ENCODE peak calls at places on chromosomes 2 and 18, in ten cellular contexts. One of them, this sample, is unnamed.

GRCh38 chr18:5874336-5874735 is 21.0 kb downstream of the TMEM200C start:
- DNase-seq in AG10803: no peak
- DNase-seq in activated naive CD4-positive, alpha-beta T cell treated with anti-CD3 and anti-CD28 coated beads, Interleukin-2, amount 50 U/mL, for 16 hours: no peak
- DNase-seq in OCI-M1: no peak
- DNase-seq in AG09309: no peak
- DNase-seq in GM12865: no peak
- DNase-seq in stimulated activated naive CD8-positive, alpha-beta T cell treated with anti-CD3 and anti-CD28 coated beads, Interleukin-15, amount 100 ng/mL, for 72 hours: no peak
- DNase-seq in GM18507: no peak
- DNase-seq in mucosa of gallbladder: no peak
- DNase-seq in mesothelial cell of epicardium: no peak
- DNase-seq in this sample: no peak

GRCh38 chr2:188577231-188577630 is 285.6 kb downstream of the GULP1 start:
- DNase-seq in AG10803: peak
- DNase-seq in activated naive CD4-positive, alpha-beta T cell treated with anti-CD3 and anti-CD28 coated beads, Interleukin-2, amount 50 U/mL, for 16 hours: no peak
- DNase-seq in OCI-M1: no peak
- DNase-seq in AG09309: no peak
- DNase-seq in GM12865: no peak
- DNase-seq in stimulated activated naive CD8-positive, alpha-beta T cell treated with anti-CD3 and anti-CD28 coated beads, Interleukin-15, amount 100 ng/mL, for 72 hours: no peak
- DNase-seq in GM18507: no peak
- DNase-seq in mucosa of gallbladder: no peak
- DNase-seq in mesothelial cell of epicardium: no peak
- DNase-seq in this sample: no peak

GRCh38 chr2:38665854-38666577 is at the start of gene GALM:
- DNase-seq in AG10803: peak
- DNase-seq in activated naive CD4-positive, alpha-beta T cell treated with anti-CD3 and anti-CD28 coated beads, Interleukin-2, amount 50 U/mL, for 16 hours: peak
- DNase-seq in OCI-M1: peak
- DNase-seq in AG09309: peak
- DNase-seq in GM12865: peak
- DNase-seq in stimulated activated naive CD8-positive, alpha-beta T cell treated with anti-CD3 and anti-CD28 coated beads, Interleukin-15, amount 100 ng/mL, for 72 hours: peak
- DNase-seq in GM18507: peak
- DNase-seq in mucosa of gallbladder: peak
- DNase-seq in mesothelial cell of epicardium: peak
- DNase-seq in this sample: no peak

GRCh38 chr2:68745006-68745405 is 10.4 kb downstream of the ARHGAP25 start:
- DNase-seq in AG10803: no peak
- DNase-seq in activated naive CD4-positive, alpha-beta T cell treated with anti-CD3 and anti-CD28 coated beads, Interleukin-2, amount 50 U/mL, for 16 hours: peak
- DNase-seq in OCI-M1: no peak
- DNase-seq in AG09309: no peak
- DNase-seq in GM12865: peak
- DNase-seq in stimulated activated naive CD8-positive, alpha-beta T cell treated with anti-CD3 and anti-CD28 coated beads, Interleukin-15, amount 100 ng/mL, for 72 hours: peak
- DNase-seq in GM18507: no peak
- DNase-seq in mucosa of gallbladder: peak
- DNase-seq in mesothelial cell of epicardium: peak
- DNase-seq in this sample: no peak

GRCh38 chr2:3805120-3805519 is 101.7 kb downstream of the DCDC2C start:
- DNase-seq in AG10803: no peak
- DNase-seq in activated naive CD4-positive, alpha-beta T cell treated with anti-CD3 and anti-CD28 coated beads, Interleukin-2, amount 50 U/mL, for 16 hours: no peak
- DNase-seq in OCI-M1: peak
- DNase-seq in AG09309: no peak
- DNase-seq in GM12865: peak
- DNase-seq in stimulated activated naive CD8-positive, alpha-beta T cell treated with anti-CD3 and anti-CD28 coated beads, Interleukin-15, amount 100 ng/mL, for 72 hours: no peak
- DNase-seq in GM18507: no peak
- DNase-seq in mucosa of gallbladder: no peak
- DNase-seq in mesothelial cell of epicardium: no peak
- DNase-seq in this sample: no peak

GRCh38 chr2:74632209-74632938 is 15.8 kb downstream of the M1AP start:
- DNase-seq in AG10803: no peak
- DNase-seq in activated naive CD4-positive, alpha-beta T cell treated with anti-CD3 and anti-CD28 coated beads, Interleukin-2, amount 50 U/mL, for 16 hours: no peak
- DNase-seq in OCI-M1: no peak
- DNase-seq in AG09309: no peak
- DNase-seq in GM12865: no peak
- DNase-seq in stimulated activated naive CD8-positive, alpha-beta T cell treated with anti-CD3 and anti-CD28 coated beads, Interleukin-15, amount 100 ng/mL, for 72 hours: no peak
- DNase-seq in GM18507: no peak
- DNase-seq in mucosa of gallbladder: no peak
- DNase-seq in mesothelial cell of epicardium: no peak
- DNase-seq in this sample: no peak

GRCh38 chr2:9756692-9757250 is 86.5 kb upstream of the TAF1B start:
- DNase-seq in AG10803: no peak
- DNase-seq in activated naive CD4-positive, alpha-beta T cell treated with anti-CD3 and anti-CD28 coated beads, Interleukin-2, amount 50 U/mL, for 16 hours: no peak
- DNase-seq in OCI-M1: no peak
- DNase-seq in AG09309: no peak
- DNase-seq in GM12865: no peak
- DNase-seq in stimulated activated naive CD8-positive, alpha-beta T cell treated with anti-CD3 and anti-CD28 coated beads, Interleukin-15, amount 100 ng/mL, for 72 hours: no peak
- DNase-seq in GM18507: no peak
- DNase-seq in mucosa of gallbladder: no peak
- DNase-seq in mesothelial cell of epicardium: no peak
- DNase-seq in this sample: no peak

GRCh38 chr18:36297419-36298112 is at the start of gene FHOD3:
- DNase-seq in AG10803: peak
- DNase-seq in activated naive CD4-positive, alpha-beta T cell treated with anti-CD3 and anti-CD28 coated beads, Interleukin-2, amount 50 U/mL, for 16 hours: no peak
- DNase-seq in OCI-M1: no peak
- DNase-seq in AG09309: no peak
- DNase-seq in GM12865: peak
- DNase-seq in stimulated activated naive CD8-positive, alpha-beta T cell treated with anti-CD3 and anti-CD28 coated beads, Interleukin-15, amount 100 ng/mL, for 72 hours: no peak
- DNase-seq in GM18507: no peak
- DNase-seq in mucosa of gallbladder: peak
- DNase-seq in mesothelial cell of epicardium: peak
- DNase-seq in this sample: peak

This sample was measured in D721Med.